ENCODE peak calls at places on chromosomes 1 and 21, in six cellular contexts. One of them, this sample, is unnamed.

GRCh38 chr1:5645929-5646328 is 346.3 kb downstream of the NPHP4 start:
- DNase-seq in GM19239: no peak
- DNase-seq in NCI-H1092 treated with DMSO at 0.1 percent for 48 hours: no peak
- DNase-seq in cardiac septum: no peak
- DNase-seq in cardiac muscle cell: no peak
- DNase-seq in GM03348: no peak
- DNase-seq in this sample: no peak

GRCh38 chr1:154324669-154325582 is at the start of gene ATP8B2:
- DNase-seq in cardiac muscle cell: peak; percentile 91
- DNase-seq in GM19239: peak; percentile 85
- DNase-seq in NCI-H1092 treated with DMSO at 0.1 percent for 48 hours: peak; percentile 75
- DNase-seq in GM03348: peak; percentile 93
- DNase-seq in cardiac septum: peak; percentile 91
- DNase-seq in this sample: no peak

GRCh38 chr1:91569411-91570104 is 68.9 kb downstream of the CDC7 start:
- DNase-seq in GM03348: peak; percentile 92
- DNase-seq in cardiac muscle cell: peak; percentile 56
- DNase-seq in NCI-H1092 treated with DMSO at 0.1 percent for 48 hours: no peak
- DNase-seq in GM19239: no peak
- DNase-seq in cardiac septum: peak; percentile 90
- DNase-seq in this sample: peak; percentile 93

GRCh38 chr1:6129313-6129712 is 50.8 kb downstream of the CHD5 start:
- DNase-seq in GM03348: no peak
- DNase-seq in cardiac muscle cell: no peak
- DNase-seq in cardiac septum: no peak
- DNase-seq in NCI-H1092 treated with DMSO at 0.1 percent for 48 hours: no peak
- DNase-seq in GM19239: no peak
- DNase-seq in this sample: no peak

GRCh38 chr1:161849518-161849917 is 83.4 kb downstream of the ATF6 start:
- DNase-seq in NCI-H1092 treated with DMSO at 0.1 percent for 48 hours: no peak
- DNase-seq in GM19239: no peak
- DNase-seq in cardiac muscle cell: no peak
- DNase-seq in cardiac septum: no peak
- DNase-seq in GM03348: no peak
- DNase-seq in this sample: no peak

GRCh38 chr1:165635329-165635728 is 4.3 kb downstream of the MGST3 start:
- DNase-seq in NCI-H1092 treated with DMSO at 0.1 percent for 48 hours: no peak
- DNase-seq in cardiac septum: no peak
- DNase-seq in GM03348: no peak
- DNase-seq in cardiac muscle cell: no peak
- DNase-seq in GM19239: no peak
- DNase-seq in this sample: no peak

GRCh38 chr1:95562230-95562629 is 328.2 kb downstream of the RWDD3 start:
- DNase-seq in NCI-H1092 treated with DMSO at 0.1 percent for 48 hours: no peak
- DNase-seq in cardiac muscle cell: no peak
- DNase-seq in GM03348: no peak
- DNase-seq in cardiac septum: no peak
- DNase-seq in GM19239: no peak
- DNase-seq in this sample: no peak

GRCh38 chr1:87450615-87451209 is 122.0 kb downstream of the LMO4 start:
- DNase-seq in cardiac septum: no peak
- DNase-seq in cardiac muscle cell: no peak
- DNase-seq in GM03348: no peak
- DNase-seq in NCI-H1092 treated with DMSO at 0.1 percent for 48 hours: peak; percentile 14
- DNase-seq in GM19239: no peak
- DNase-seq in this sample: no peak

GRCh38 chr1:86394416-86394815 is 1.7 kb downstream of the ODF2L start:
- DNase-seq in NCI-H1092 treated with DMSO at 0.1 percent for 48 hours: no peak
- DNase-seq in cardiac septum: no peak
- DNase-seq in GM03348: peak; percentile 32
- DNase-seq in GM19239: no peak
- DNase-seq in cardiac muscle cell: no peak
- DNase-seq in this sample: no peak

GRCh38 chr1:38730511-38731397 is 128.8 kb downstream of the RRAGC start:
- DNase-seq in NCI-H1092 treated with DMSO at 0.1 percent for 48 hours: no peak
- DNase-seq in GM19239: no peak
- DNase-seq in cardiac muscle cell: no peak
- DNase-seq in GM03348: no peak
- DNase-seq in cardiac septum: no peak
- DNase-seq in this sample: no peak

GRCh38 chr1:209409786-209410185 is 173.7 kb upstream of the CAMK1G start:
- DNase-seq in cardiac septum: no peak
- DNase-seq in cardiac muscle cell: no peak
- DNase-seq in GM19239: no peak
- DNase-seq in NCI-H1092 treated with DMSO at 0.1 percent for 48 hours: no peak
- DNase-seq in GM03348: peak; percentile 26
- DNase-seq in this sample: peak; percentile 2

GRCh38 chr1:183516725-183517124 is 44.4 kb downstream of the SMG7 start:
- DNase-seq in NCI-H1092 treated with DMSO at 0.1 percent for 48 hours: no peak
- DNase-seq in GM03348: no peak
- DNase-seq in cardiac muscle cell: no peak
- DNase-seq in GM19239: no peak
- DNase-seq in cardiac septum: no peak
- DNase-seq in this sample: no peak

GRCh38 chr1:8687053-8687452 is 130.4 kb downstream of the RERE start:
- DNase-seq in GM03348: no peak
- DNase-seq in NCI-H1092 treated with DMSO at 0.1 percent for 48 hours: peak; percentile 20
- DNase-seq in cardiac septum: no peak
- DNase-seq in GM19239: no peak
- DNase-seq in cardiac muscle cell: no peak
- DNase-seq in this sample: no peak

GRCh38 chr1:111624382-111624781 is 4.8 kb downstream of the RAP1A start:
- DNase-seq in NCI-H1092 treated with DMSO at 0.1 percent for 48 hours: no peak
- DNase-seq in cardiac muscle cell: no peak
- DNase-seq in cardiac septum: no peak
- DNase-seq in GM03348: no peak
- DNase-seq in GM19239: no peak
- DNase-seq in this sample: no peak

GRCh38 chr1:95311006-95311405 is 77.0 kb downstream of the RWDD3 start:
- DNase-seq in GM19239: no peak
- DNase-seq in NCI-H1092 treated with DMSO at 0.1 percent for 48 hours: peak; percentile 62
- DNase-seq in cardiac muscle cell: no peak
- DNase-seq in cardiac septum: no peak
- DNase-seq in GM03348: no peak
- DNase-seq in this sample: no peak

GRCh38 chr1:201870397-201870796 is 18.3 kb upstream of the SHISA4 start:
- DNase-seq in NCI-H1092 treated with DMSO at 0.1 percent for 48 hours: no peak
- DNase-seq in GM19239: no peak
- DNase-seq in cardiac septum: no peak
- DNase-seq in GM03348: no peak
- DNase-seq in cardiac muscle cell: no peak
- DNase-seq in this sample: no peak

GRCh38 chr1:44294588-44295007 is 60.5 kb downstream of the ERI3 start:
- DNase-seq in cardiac septum: no peak
- DNase-seq in NCI-H1092 treated with DMSO at 0.1 percent for 48 hours: peak; percentile 67
- DNase-seq in cardiac muscle cell: peak; percentile 57
- DNase-seq in GM19239: no peak
- DNase-seq in GM03348: peak; percentile 95
- DNase-seq in this sample: no peak

GRCh38 chr1:113818585-113818984 is 6.3 kb upstream of the RSBN1 start:
- DNase-seq in cardiac muscle cell: no peak
- DNase-seq in cardiac septum: no peak
- DNase-seq in NCI-H1092 treated with DMSO at 0.1 percent for 48 hours: no peak
- DNase-seq in GM19239: no peak
- DNase-seq in GM03348: no peak
- DNase-seq in this sample: no peak

GRCh38 chr1:93620169-93620840 is 61.3 kb downstream of the BCAR3 start:
- DNase-seq in GM03348: peak; percentile 57
- DNase-seq in cardiac septum: no peak
- DNase-seq in cardiac muscle cell: no peak
- DNase-seq in NCI-H1092 treated with DMSO at 0.1 percent for 48 hours: no peak
- DNase-seq in GM19239: no peak
- DNase-seq in this sample: no peak

GRCh38 chr1:184664042-184664659 is 90.5 kb downstream of the EDEM3 start:
- DNase-seq in cardiac septum: peak; percentile 84
- DNase-seq in GM19239: peak; percentile 31
- DNase-seq in cardiac muscle cell: peak; percentile 88
- DNase-seq in GM03348: peak; percentile 93
- DNase-seq in NCI-H1092 treated with DMSO at 0.1 percent for 48 hours: peak; percentile 84
- DNase-seq in this sample: no peak

GRCh38 chr1:73800376-73800775 is 397.6 kb downstream of the LRRIQ3 start:
- DNase-seq in GM03348: peak; percentile 36
- DNase-seq in GM19239: no peak
- DNase-seq in NCI-H1092 treated with DMSO at 0.1 percent for 48 hours: no peak
- DNase-seq in cardiac muscle cell: no peak
- DNase-seq in cardiac septum: no peak
- DNase-seq in this sample: no peak

GRCh38 chr21:23401278-23401677 is 2206.0 kb downstream of the MRPL39 start:
- DNase-seq in cardiac septum: no peak
- DNase-seq in NCI-H1092 treated with DMSO at 0.1 percent for 48 hours: peak; percentile 30
- DNase-seq in GM19239: no peak
- DNase-seq in GM03348: no peak
- DNase-seq in cardiac muscle cell: peak; percentile 18
- DNase-seq in this sample: no peak

GRCh38 chr1:183520379-183520778 is 48.1 kb downstream of the SMG7 start:
- DNase-seq in GM19239: no peak
- DNase-seq in cardiac septum: no peak
- DNase-seq in NCI-H1092 treated with DMSO at 0.1 percent for 48 hours: no peak
- DNase-seq in GM03348: no peak
- DNase-seq in cardiac muscle cell: no peak
- DNase-seq in this sample: no peak

GRCh38 chr1:168947039-168947438 is 159.5 kb upstream of the ATP1B1 start:
- DNase-seq in GM03348: no peak
- DNase-seq in cardiac muscle cell: no peak
- DNase-seq in GM19239: no peak
- DNase-seq in NCI-H1092 treated with DMSO at 0.1 percent for 48 hours: no peak
- DNase-seq in cardiac septum: no peak
- DNase-seq in this sample: no peak

GRCh38 chr1:156709743-156710489 is 4.5 kb upstream of the CRABP2 start:
- DNase-seq in NCI-H1092 treated with DMSO at 0.1 percent for 48 hours: peak; percentile 65
- DNase-seq in GM03348: peak; percentile 92
- DNase-seq in GM19239: no peak
- DNase-seq in cardiac muscle cell: no peak
- DNase-seq in cardiac septum: no peak
- DNase-seq in this sample: peak; percentile 85

GRCh38 chr1:216926681-216927080 is 203.5 kb upstream of the ESRRG start:
- DNase-seq in cardiac muscle cell: peak; percentile 44
- DNase-seq in NCI-H1092 treated with DMSO at 0.1 percent for 48 hours: no peak
- DNase-seq in GM19239: no peak
- DNase-seq in cardiac septum: no peak
- DNase-seq in GM03348: no peak
- DNase-seq in this sample: no peak

GRCh38 chr1:147225193-147225730 is at the start of gene FMO5:
- DNase-seq in GM19239: peak; percentile 52
- DNase-seq in NCI-H1092 treated with DMSO at 0.1 percent for 48 hours: peak; percentile 38
- DNase-seq in cardiac muscle cell: peak; percentile 59
- DNase-seq in GM03348: peak; percentile 80
- DNase-seq in cardiac septum: peak; percentile 82
- DNase-seq in this sample: no peak

GRCh38 chr1:244104309-244105060 is 53.4 kb downstream of the ZBTB18 start:
- DNase-seq in GM19239: no peak
- DNase-seq in cardiac septum: no peak
- DNase-seq in cardiac muscle cell: no peak
- DNase-seq in GM03348: peak; percentile 95
- DNase-seq in NCI-H1092 treated with DMSO at 0.1 percent for 48 hours: no peak
- DNase-seq in this sample: no peak

GRCh38 chr1:89957063-89957462 is 37.8 kb upstream of the ZNF326 start:
- DNase-seq in GM03348: no peak
- DNase-seq in cardiac septum: no peak
- DNase-seq in NCI-H1092 treated with DMSO at 0.1 percent for 48 hours: no peak
- DNase-seq in GM19239: no peak
- DNase-seq in cardiac muscle cell: no peak
- DNase-seq in this sample: no peak

GRCh38 chr1:199243423-199244061 is 604.7 kb downstream of the PTPRC start:
- DNase-seq in GM03348: peak; percentile 62
- DNase-seq in GM19239: peak; percentile 48
- DNase-seq in cardiac septum: peak; percentile 81
- DNase-seq in cardiac muscle cell: peak; percentile 60
- DNase-seq in NCI-H1092 treated with DMSO at 0.1 percent for 48 hours: peak; percentile 4
- DNase-seq in this sample: no peak

GRCh38 chr1:117795190-117795589 is 134.2 kb downstream of the GDAP2 start:
- DNase-seq in NCI-H1092 treated with DMSO at 0.1 percent for 48 hours: no peak
- DNase-seq in GM19239: no peak
- DNase-seq in cardiac septum: no peak
- DNase-seq in cardiac muscle cell: no peak
- DNase-seq in GM03348: peak; percentile 59
- DNase-seq in this sample: no peak

GRCh38 chr1:236391008-236391407 is 3.1 kb upstream of the EDARADD start:
- DNase-seq in GM19239: no peak
- DNase-seq in GM03348: no peak
- DNase-seq in cardiac muscle cell: no peak
- DNase-seq in NCI-H1092 treated with DMSO at 0.1 percent for 48 hours: no peak
- DNase-seq in cardiac septum: no peak
- DNase-seq in this sample: no peak

GRCh38 chr1:174399211-174399610 is 48.6 kb upstream of the GPR52 start:
- DNase-seq in cardiac septum: no peak
- DNase-seq in GM19239: no peak
- DNase-seq in cardiac muscle cell: no peak
- DNase-seq in NCI-H1092 treated with DMSO at 0.1 percent for 48 hours: peak; percentile 33
- DNase-seq in GM03348: no peak
- DNase-seq in this sample: no peak

GRCh38 chr1:211319892-211320291 is 6.7 kb upstream of the TRAF5 start:
- DNase-seq in NCI-H1092 treated with DMSO at 0.1 percent for 48 hours: no peak
- DNase-seq in GM03348: no peak
- DNase-seq in cardiac septum: no peak
- DNase-seq in cardiac muscle cell: no peak
- DNase-seq in GM19239: no peak
- DNase-seq in this sample: no peak

GRCh38 chr1:94045465-94046056 is 75.4 kb downstream of the ABCA4 start:
- DNase-seq in GM19239: no peak
- DNase-seq in GM03348: peak; percentile 95
- DNase-seq in cardiac septum: peak; percentile 90
- DNase-seq in cardiac muscle cell: peak; percentile 75
- DNase-seq in NCI-H1092 treated with DMSO at 0.1 percent for 48 hours: peak; percentile 28
- DNase-seq in this sample: peak; percentile 94